ENCODE peak calls at places on chromosomes 6 and 20, in eight cellular contexts. Z is transverse colon, S is K562, F is IMR-90, W is heart left ventricle, P is spleen, V is stomach, I is uterus. X is an unnamed sample.

GRCh38 chr20:31565699-31566331 is 39.3 kb upstream of the ID1 start:
- DNase-seq in Z (peak), V (no peak), P (no peak), W (no peak), S (no peak), F (no peak), I (no peak), X (no peak)

GRCh38 chr6:140774080-140774505 is 1358.6 kb upstream of the GJE1 start:
- DNase-seq in I (no peak), F (peak), W (peak), S (no peak), V (no peak), P (no peak), Z (no peak), X (peak)

GRCh38 chr6:10409160-10409765 is 5.6 kb downstream of the TFAP2A start:
- DNase-seq in W (no peak), Z (no peak), P (no peak), V (no peak), S (no peak), F (no peak), I (no peak), X (no peak)

GRCh38 chr6:132087391-132087790 is 136.2 kb upstream of the CCN2 start:
- DNase-seq in I (no peak), Z (no peak), P (no peak), V (no peak), S (no peak), W (no peak), F (no peak), X (no peak)

GRCh38 chr20:6575912-6576391 is 191.5 kb upstream of the BMP2 start:
- DNase-seq in P (no peak), W (no peak), S (no peak), V (no peak), I (no peak), Z (no peak), F (peak), X (no peak)

GRCh38 chr6:72890671-72891070 is 268.8 kb downstream of the KCNQ5 start:
- DNase-seq in V (no peak), F (no peak), Z (no peak), W (no peak), I (no peak), S (no peak), P (no peak), X (no peak)

GRCh38 chr6:168956884-168957730 is 296.5 kb downstream of the THBS2 start:
- DNase-seq in W (peak), F (peak), I (peak), Z (peak), P (peak), V (peak), S (peak), X (peak)

GRCh38 chr6:38179300-38179699 is 359.8 kb downstream of the ZFAND3 start:
- DNase-seq in I (no peak), F (no peak), P (peak), S (no peak), Z (no peak), V (peak), W (no peak), X (no peak)

GRCh38 chr20:5127204-5127858 is 523 bp downstream of the CDS2 start:
- DNase-seq in W (peak), V (peak), F (peak), S (peak), Z (peak), I (peak), P (peak), X (peak)

GRCh38 chr20:5065489-5066383 is 54.0 kb downstream of the PCNA start:
- DNase-seq in V (peak), Z (peak), I (peak), S (no peak), W (peak), P (peak), F (peak), X (peak)

GRCh38 chr6:80872951-80873308 is 766.5 kb downstream of the BCKDHB start:
- DNase-seq in V (no peak), I (no peak), W (no peak), Z (no peak), F (no peak), P (no peak), S (no peak), X (no peak)

GRCh38 chr6:28693751-28694443 is 168.2 kb downstream of the GPX5 start:
- DNase-seq in P (no peak), V (no peak), S (no peak), Z (no peak), W (no peak), F (no peak), I (no peak), X (no peak)

GRCh38 chr6:83708970-83709747 is at the start of gene SNAP91:
- DNase-seq in P (peak), W (peak), F (no peak), Z (no peak), I (no peak), S (no peak), V (no peak), X (no peak)

GRCh38 chr20:23362392-23363256 is 642 bp downstream of the GZF1 start:
- DNase-seq in W (peak), F (peak), I (no peak), S (peak), P (no peak), Z (peak), V (peak), X (peak)

GRCh38 chr6:5517781-5518180 is 256.5 kb downstream of the FARS2 start:
- DNase-seq in V (no peak), Z (no peak), P (no peak), W (no peak), I (no peak), S (no peak), F (no peak), X (no peak)

GRCh38 chr6:53070808-53071207 is 5.6 kb downstream of the FBXO9 start:
- DNase-seq in W (no peak), Z (no peak), S (no peak), F (no peak), V (no peak), P (no peak), I (no peak), X (no peak)

GRCh38 chr6:7587631-7588100 is 2.3 kb upstream of the SNRNP48 start:
- DNase-seq in S (no peak), I (no peak), V (no peak), W (no peak), Z (peak), F (peak), P (no peak), X (no peak)

GRCh38 chr6:79239538-79240168 is 5.2 kb upstream of the HMGN3 start:
- DNase-seq in F (no peak), I (no peak), W (no peak), P (no peak), V (no peak), Z (no peak), S (no peak), X (no peak)

GRCh38 chr20:62266851-62267250 is 28.5 kb downstream of the OSBPL2 start:
- DNase-seq in S (no peak), V (no peak), I (no peak), W (no peak), F (no peak), P (no peak), Z (no peak), X (no peak)

GRCh38 chr20:45413479-45413878 is 2.5 kb upstream of the PIGT start:
- DNase-seq in W (no peak), V (no peak), I (no peak), Z (no peak), P (no peak), S (no peak), F (no peak), X (no peak)

GRCh38 chr20:45416917-45417316 is 976 bp downstream of the PIGT start:
- DNase-seq in V (no peak), W (no peak), S (no peak), Z (no peak), I (no peak), F (no peak), P (no peak), X (peak)

GRCh38 chr20:45419188-45420091 is 3.5 kb downstream of the PIGT start:
- DNase-seq in I (peak), P (no peak), W (peak), V (peak), S (no peak), Z (peak), F (peak), X (no peak)

GRCh38 chr20:45412653-45413052 is 3.3 kb upstream of the PIGT start:
- DNase-seq in F (no peak), W (no peak), Z (no peak), V (no peak), I (no peak), P (no peak), S (no peak), X (no peak)

GRCh38 chr20:45415822-45416637 is at the start of gene PIGT:
- DNase-seq in V (peak), I (peak), S (peak), P (peak), Z (peak), F (peak), W (peak), X (peak)
- TF ChIP-seq POLR2A in V (no peak), I (peak), S (peak), P (peak), Z (peak), F (peak), W (peak), X (peak)

GRCh38 chr20:63952769-63953168 is 3.4 kb downstream of the UCKL1 start:
- DNase-seq in Z (peak), S (no peak), F (no peak), W (no peak), V (no peak), P (no peak), I (no peak), X (no peak)

GRCh38 chr20:63950701-63951397 is 5.4 kb downstream of the UCKL1 start:
- DNase-seq in W (peak), P (peak), F (no peak), Z (no peak), V (no peak), S (no peak), I (no peak), X (no peak)

GRCh38 chr20:63953764-63954429 is 2.3 kb downstream of the UCKL1 start:
- DNase-seq in F (no peak), W (no peak), Z (no peak), S (no peak), V (no peak), P (peak), I (no peak), X (no peak)

GRCh38 chr20:63952210-63952535 is 4.0 kb downstream of the UCKL1 start:
- DNase-seq in Z (no peak), P (peak), F (no peak), W (no peak), I (no peak), S (no peak), V (no peak), X (no peak)

DNA sequence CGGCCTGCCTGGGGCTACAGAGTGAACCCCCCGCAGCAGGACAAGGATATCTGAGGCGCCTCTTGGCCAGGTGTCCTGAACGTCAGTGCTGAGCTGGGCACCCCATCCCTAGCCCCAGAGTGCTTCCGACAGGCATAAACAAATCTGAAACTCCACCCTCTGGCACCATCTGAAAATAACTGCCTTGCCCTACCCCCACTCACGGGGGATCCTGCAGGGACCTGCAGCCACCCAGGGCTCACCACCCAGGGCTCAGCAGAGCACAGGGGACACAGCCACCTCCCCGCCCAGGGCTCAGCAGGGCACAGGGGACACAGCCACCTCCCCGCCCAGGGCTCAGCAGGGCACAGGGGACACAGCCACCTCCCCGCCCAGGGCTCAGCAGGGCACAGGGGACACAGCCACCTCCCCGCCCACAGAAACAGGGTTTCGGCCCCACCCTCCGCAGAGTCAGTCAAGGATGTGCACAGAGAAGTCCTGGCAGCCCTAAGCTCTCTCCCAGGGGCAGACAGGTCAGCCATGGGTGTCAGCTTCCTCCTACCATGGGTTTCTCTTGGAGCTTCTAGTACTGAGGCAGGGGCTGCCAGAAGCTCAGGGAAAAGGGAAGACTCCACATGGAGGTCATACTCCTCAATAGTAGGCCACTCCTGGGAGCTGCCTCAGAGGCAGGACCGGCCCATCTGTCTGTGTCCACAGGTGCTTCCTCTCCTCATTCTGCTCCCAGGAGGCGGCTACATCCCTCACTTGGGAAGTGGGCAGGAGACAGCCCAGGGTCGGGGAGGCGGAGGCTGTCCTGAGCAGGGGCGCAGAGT is 4.6 kb downstream of the UCKL1 start:
- DNase-seq in I (no peak), P (peak), S (no peak), Z (peak), F (no peak), W (peak), V (no peak), X (no peak)
- H3K4me3 ChIP-seq in I (no peak), P (no peak), S (no peak), Z (no peak), F (no peak), W (no peak), V (no peak), X (no peak)

GRCh38 chr6:122817766-122818165 is 28.7 kb downstream of the SMPDL3A start:
- DNase-seq in F (no peak), I (no peak), Z (no peak), P (no peak), S (no peak), W (no peak), V (no peak), X (no peak)
- TF ChIP-seq POLR2A in F (no peak), I (no peak), Z (no peak), P (no peak), S (no peak), W (no peak), V (no peak), X (no peak)

GRCh38 chr6:136549359-136550044 is 720 bp downstream of the MAP7 start:
- DNase-seq in S (peak), Z (peak), W (no peak), V (peak), F (no peak), I (peak), P (peak), X (no peak)
- H3K4me3 ChIP-seq in S (peak), Z (peak), W (peak), V (peak), F (peak), I (peak), P (peak), X (peak)

GRCh38 chr20:63497946-63498935 is 642 bp downstream of the EEF1A2 start:
- DNase-seq in W (peak), Z (no peak), S (no peak), F (peak), I (no peak), P (no peak), V (peak), X (peak)

GRCh38 chr20:63500151-63500901 is 1.4 kb upstream of the EEF1A2 start:
- DNase-seq in W (peak), Z (no peak), I (no peak), F (no peak), P (no peak), V (no peak), S (no peak), X (no peak)

GRCh38 chr20:63497138-63497945 is 1.5 kb downstream of the EEF1A2 start:
- DNase-seq in I (no peak), Z (no peak), W (peak), V (no peak), S (no peak), P (no peak), F (no peak), X (no peak)

GRCh38 chr20:63499333-63499969 is 568 bp upstream of the EEF1A2 start:
- DNase-seq in W (peak), P (no peak), Z (no peak), V (no peak), I (no peak), S (no peak), F (no peak), X (no peak)

GRCh38 chr20:63498950-63499332 is at the start of gene EEF1A2:
- DNase-seq in P (peak), S (peak), V (peak), Z (no peak), W (peak), I (no peak), F (no peak), X (no peak)
- TF ChIP-seq POLR2A in P (no peak), S (no peak), V (no peak), Z (no peak), W (peak), I (no peak), F (no peak), X (no peak)

GRCh38 chr6:149028767-149029405 is 282.1 kb downstream of the UST start:
- DNase-seq in V (peak), P (no peak), F (peak), W (peak), I (peak), Z (peak), S (peak), X (peak)

GRCh38 chr6:149032599-149033405 is 284.7 kb upstream of the TAB2 start:
- DNase-seq in I (peak), F (peak), S (no peak), P (no peak), Z (no peak), V (no peak), W (no peak), X (peak)

GRCh38 chr6:149033454-149034241 is 283.9 kb upstream of the TAB2 start:
- DNase-seq in W (no peak), S (no peak), I (no peak), Z (no peak), P (no peak), V (no peak), F (no peak), X (no peak)

GRCh38 chr6:149031545-149032317 is 284.9 kb downstream of the UST start:
- DNase-seq in Z (peak), P (no peak), V (no peak), S (no peak), W (no peak), F (peak), I (peak), X (peak)

DNA sequence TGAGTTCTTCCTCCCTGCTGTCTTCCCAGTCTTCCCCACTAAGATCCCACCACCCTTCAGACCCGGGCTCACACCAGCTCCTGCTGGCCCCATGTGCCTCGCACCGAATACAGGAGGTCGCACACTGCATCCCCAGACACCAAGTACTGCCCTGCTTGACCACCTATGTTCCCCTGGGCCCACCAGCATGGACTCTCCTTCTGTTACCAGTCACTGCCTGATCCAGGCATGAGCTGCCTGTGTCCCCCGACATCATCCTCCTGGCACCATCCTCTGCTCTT is 285.3 kb upstream of the TAB2 start:
- DNase-seq in F (no peak), V (no peak), Z (no peak), S (no peak), P (no peak), I (no peak), W (no peak), X (no peak)
- H3K4me3 ChIP-seq in F (no peak), V (no peak), Z (no peak), S (no peak), P (no peak), I (no peak), W (no peak), X (peak)

DNA sequence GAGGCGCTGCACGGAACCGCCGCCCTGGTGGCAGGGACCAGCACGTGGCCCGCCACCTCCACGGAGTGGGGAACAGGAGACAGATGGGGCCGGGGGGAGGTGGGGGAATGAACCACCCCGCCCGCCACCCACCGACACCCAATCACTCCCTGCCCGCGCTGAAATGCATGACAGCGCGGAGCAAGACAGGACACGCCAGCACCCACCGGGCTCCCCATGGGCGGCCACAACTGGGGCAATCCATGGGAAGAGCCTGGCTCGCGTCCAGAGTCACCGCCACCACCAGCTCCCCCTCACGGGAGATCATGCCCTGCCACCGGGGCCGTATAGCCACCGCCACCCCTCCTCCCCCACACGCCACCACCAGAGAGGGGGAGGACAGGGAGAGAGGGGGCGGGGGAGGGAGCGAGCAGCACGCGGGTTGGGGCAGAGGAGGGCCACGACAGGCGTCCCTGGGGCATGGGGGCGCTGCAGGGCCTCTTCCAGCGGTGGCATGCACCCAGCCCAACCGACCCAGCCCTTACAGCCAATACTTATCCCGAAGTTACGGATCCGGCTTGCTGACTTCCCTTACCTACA is 744.3 kb upstream of the DEFB115 start:
- DNase-seq in I (no peak), S (no peak), V (no peak), P (no peak), Z (no peak), F (no peak), W (no peak), X (no peak)
- TF ChIP-seq POLR2A in I (no peak), S (no peak), V (no peak), P (no peak), Z (no peak), F (no peak), W (no peak), X (no peak)

X was measured in NB4.